ENCODE peak calls at places on chromosomes 1 and 21, in nine cellular contexts. One of them, this sample, is unnamed.

GRCh38 chr1:168864266-168864665 is 135.3 kb upstream of the DPT start:
- DNase-seq in Peyer's patch: no peak
- DNase-seq in testis: no peak
- DNase-seq in transverse colon: no peak
- DNase-seq in esophagus squamous epithelium: no peak
- DNase-seq in suprapubic skin: no peak
- DNase-seq in adrenal gland: no peak
- DNase-seq in colonic mucosa: no peak
- DNase-seq in IMR-90: no peak
- DNase-seq in this sample: no peak

GRCh38 chr1:21175670-21176581 is 771 bp downstream of the EIF4G3 start:
- DNase-seq in suprapubic skin: peak; percentile 72
- DNase-seq in transverse colon: peak; percentile 42
- DNase-seq in testis: peak; percentile 41
- DNase-seq in IMR-90: no peak
- DNase-seq in adrenal gland: peak; percentile 64
- DNase-seq in esophagus squamous epithelium: no peak
- DNase-seq in colonic mucosa: peak; percentile 50
- DNase-seq in Peyer's patch: peak; percentile 73
- DNase-seq in this sample: peak; percentile 57

GRCh38 chr21:42973309-42973990 is 912 bp upstream of the PKNOX1 start:
- DNase-seq in testis: no peak
- DNase-seq in Peyer's patch: no peak
- DNase-seq in suprapubic skin: no peak
- DNase-seq in IMR-90: no peak
- DNase-seq in colonic mucosa: no peak
- DNase-seq in transverse colon: no peak
- DNase-seq in esophagus squamous epithelium: no peak
- DNase-seq in adrenal gland: no peak
- DNase-seq in this sample: no peak

GRCh38 chr1:58395355-58395754 is 151.2 kb downstream of the OMA1 start:
- DNase-seq in adrenal gland: no peak
- DNase-seq in testis: no peak
- DNase-seq in IMR-90: peak; percentile 91
- DNase-seq in transverse colon: no peak
- DNase-seq in Peyer's patch: no peak
- DNase-seq in suprapubic skin: no peak
- DNase-seq in colonic mucosa: no peak
- DNase-seq in esophagus squamous epithelium: no peak
- DNase-seq in this sample: peak; percentile 54

GRCh38 chr21:41398831-41399230 is 27.2 kb upstream of the MX1 start:
- DNase-seq in Peyer's patch: no peak
- DNase-seq in suprapubic skin: no peak
- DNase-seq in IMR-90: no peak
- DNase-seq in colonic mucosa: no peak
- DNase-seq in testis: no peak
- DNase-seq in esophagus squamous epithelium: no peak
- DNase-seq in adrenal gland: peak; percentile 14
- DNase-seq in transverse colon: no peak
- DNase-seq in this sample: no peak

GRCh38 chr1:42736152-42736551 is 3.9 kb downstream of the CLDN19 start:
- DNase-seq in adrenal gland: no peak
- DNase-seq in esophagus squamous epithelium: no peak
- DNase-seq in testis: no peak
- DNase-seq in suprapubic skin: peak; percentile 42
- DNase-seq in IMR-90: no peak
- DNase-seq in Peyer's patch: peak; percentile 74
- DNase-seq in colonic mucosa: peak; percentile 73
- DNase-seq in transverse colon: peak; percentile 74
- DNase-seq in this sample: no peak

GRCh38 chr1:237141471-237141870 is 99.5 kb downstream of the RYR2 start:
- DNase-seq in colonic mucosa: no peak
- DNase-seq in IMR-90: no peak
- DNase-seq in transverse colon: no peak
- DNase-seq in testis: no peak
- DNase-seq in esophagus squamous epithelium: no peak
- DNase-seq in adrenal gland: no peak
- DNase-seq in Peyer's patch: no peak
- DNase-seq in suprapubic skin: no peak
- DNase-seq in this sample: no peak

GRCh38 chr1:156493154-156493631 is 7.4 kb downstream of the MEF2D start:
- DNase-seq in IMR-90: no peak
- DNase-seq in suprapubic skin: no peak
- DNase-seq in testis: no peak
- DNase-seq in transverse colon: peak; percentile 37
- DNase-seq in colonic mucosa: no peak
- DNase-seq in Peyer's patch: no peak
- DNase-seq in esophagus squamous epithelium: no peak
- DNase-seq in adrenal gland: peak; percentile 68
- DNase-seq in this sample: no peak

DNA sequence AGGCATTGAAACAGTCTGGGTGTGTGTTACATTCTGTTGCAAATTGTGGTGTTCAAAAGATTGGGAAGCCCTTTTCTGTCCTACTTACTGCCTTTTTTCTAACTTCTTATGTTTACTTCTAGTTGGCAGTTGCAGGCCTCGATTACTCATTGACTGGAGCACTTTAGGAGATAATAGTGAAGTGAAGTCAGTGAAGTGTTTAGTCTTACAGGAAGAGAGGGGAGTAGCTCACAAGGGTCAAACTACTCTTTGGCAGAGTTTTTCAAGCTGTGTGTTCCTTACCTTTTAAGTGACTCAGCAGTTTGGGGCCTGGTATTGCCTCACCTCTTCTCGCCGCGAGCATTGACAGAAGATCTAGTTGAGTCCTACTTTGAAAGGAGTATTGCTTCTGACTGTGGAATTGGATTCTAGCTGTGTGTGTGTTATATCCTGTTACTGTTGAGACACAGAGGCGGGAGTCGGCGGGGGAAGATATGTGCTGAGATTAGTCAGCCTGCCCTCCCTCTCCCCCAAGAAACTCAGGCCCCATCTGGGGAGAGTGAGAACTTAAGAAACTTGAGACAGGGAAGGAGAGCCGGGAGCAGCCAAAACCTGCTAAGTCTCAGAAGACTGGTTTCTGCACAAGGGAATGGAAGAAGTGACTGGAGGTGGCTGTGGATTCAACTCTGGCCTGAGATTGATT is 19.3 kb downstream of the AHCYL1 start:
- DNase-seq in transverse colon: peak; percentile 74
- DNase-seq in Peyer's patch: peak; percentile 63
- DNase-seq in testis: peak; percentile 43
- DNase-seq in adrenal gland: peak; percentile 81
- DNase-seq in suprapubic skin: peak; percentile 84
- DNase-seq in IMR-90: peak; percentile 99
- DNase-seq in colonic mucosa: peak; percentile 72
- DNase-seq in esophagus squamous epithelium: no peak
- DNase-seq in this sample: no peak
- H3K4me1 ChIP-seq in transverse colon: peaks cover 43% of the 10 kb centered on the region
- H3K4me1 ChIP-seq in Peyer's patch: peaks cover 30% of the 10 kb centered on the region
- H3K4me1 ChIP-seq in testis: peaks cover 15% of the 10 kb centered on the region
- H3K4me1 ChIP-seq in adrenal gland: peaks cover 9% of the 10 kb centered on the region
- H3K4me1 ChIP-seq in suprapubic skin: peaks cover 39% of the 10 kb centered on the region
- H3K4me1 ChIP-seq in IMR-90: peaks cover 17% of the 10 kb centered on the region
- H3K4me1 ChIP-seq in colonic mucosa: peaks cover 12% of the 10 kb centered on the region
- H3K4me1 ChIP-seq in esophagus squamous epithelium: peaks cover 21% of the 10 kb centered on the region
- H3K4me1 ChIP-seq in this sample: no peaks in the 10 kb centered on the region

GRCh38 chr21:25934130-25934529 is 199.4 kb downstream of the GABPA start:
- DNase-seq in transverse colon: no peak
- DNase-seq in suprapubic skin: no peak
- DNase-seq in colonic mucosa: no peak
- DNase-seq in testis: no peak
- DNase-seq in esophagus squamous epithelium: no peak
- DNase-seq in IMR-90: peak; percentile 52
- DNase-seq in Peyer's patch: no peak
- DNase-seq in adrenal gland: no peak
- DNase-seq in this sample: no peak

GRCh38 chr21:25927195-25927880 is 192.6 kb downstream of the GABPA start:
- DNase-seq in colonic mucosa: no peak
- DNase-seq in suprapubic skin: no peak
- DNase-seq in testis: no peak
- DNase-seq in esophagus squamous epithelium: no peak
- DNase-seq in adrenal gland: peak; percentile 55
- DNase-seq in transverse colon: no peak
- DNase-seq in Peyer's patch: no peak
- DNase-seq in IMR-90: no peak
- DNase-seq in this sample: no peak

GRCh38 chr21:25929859-25930520 is 195.2 kb downstream of the GABPA start:
- DNase-seq in Peyer's patch: no peak
- DNase-seq in testis: no peak
- DNase-seq in colonic mucosa: no peak
- DNase-seq in adrenal gland: no peak
- DNase-seq in transverse colon: no peak
- DNase-seq in IMR-90: peak; percentile 76
- DNase-seq in esophagus squamous epithelium: no peak
- DNase-seq in suprapubic skin: no peak
- DNase-seq in this sample: peak; percentile 45

GRCh38 chr21:25934771-25935224 is 200.0 kb downstream of the GABPA start:
- DNase-seq in esophagus squamous epithelium: no peak
- DNase-seq in testis: no peak
- DNase-seq in transverse colon: peak; percentile 51
- DNase-seq in IMR-90: peak; percentile 99
- DNase-seq in adrenal gland: peak; percentile 75
- DNase-seq in colonic mucosa: peak; percentile 60
- DNase-seq in Peyer's patch: no peak
- DNase-seq in suprapubic skin: peak; percentile 85
- DNase-seq in this sample: peak; percentile 50

DNA sequence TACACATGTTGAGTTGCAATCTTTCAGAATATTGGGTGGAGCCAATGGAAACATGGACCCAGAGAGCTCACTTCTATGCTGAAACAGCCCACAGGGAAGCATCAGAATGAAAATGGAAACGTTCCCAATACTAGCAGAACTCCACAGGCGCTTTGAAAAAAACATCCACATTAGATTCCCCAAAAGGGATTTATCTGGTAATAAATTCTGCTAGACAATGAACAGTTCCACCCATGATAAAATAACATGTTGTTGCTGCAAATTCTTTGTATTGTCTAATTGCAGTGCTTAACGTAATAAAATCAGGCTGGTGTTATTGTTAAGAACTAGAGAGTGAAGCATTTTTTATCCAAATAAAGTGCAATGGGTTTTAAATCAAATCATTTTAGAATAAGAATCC is 197.0 kb downstream of the GABPA start:
- DNase-seq in suprapubic skin: no peak
- DNase-seq in transverse colon: no peak
- DNase-seq in IMR-90: no peak
- DNase-seq in adrenal gland: no peak
- DNase-seq in esophagus squamous epithelium: no peak
- DNase-seq in colonic mucosa: no peak
- DNase-seq in testis: no peak
- DNase-seq in Peyer's patch: no peak
- DNase-seq in this sample: no peak
- H3K27ac ChIP-seq in suprapubic skin: no peak overlapping the region
- H3K27ac ChIP-seq in transverse colon: peak overlapping the region; percentile 15
- H3K27ac ChIP-seq in IMR-90: no peak overlapping the region
- H3K27ac ChIP-seq in adrenal gland: no peak overlapping the region
- H3K27ac ChIP-seq in esophagus squamous epithelium: peak overlapping the region; percentile 51
- H3K27ac ChIP-seq in colonic mucosa: no peak overlapping the region
- H3K27ac ChIP-seq in testis: peak overlapping the region; percentile 73
- H3K27ac ChIP-seq in Peyer's patch: no peak overlapping the region
- H3K27ac ChIP-seq in this sample: no peak overlapping the region

GRCh38 chr1:77958391-77958790 is 20.5 kb downstream of the FUBP1 start:
- DNase-seq in Peyer's patch: no peak
- DNase-seq in colonic mucosa: no peak
- DNase-seq in IMR-90: no peak
- DNase-seq in esophagus squamous epithelium: no peak
- DNase-seq in transverse colon: no peak
- DNase-seq in testis: no peak
- DNase-seq in suprapubic skin: no peak
- DNase-seq in adrenal gland: no peak
- DNase-seq in this sample: no peak
- H3K27me3 ChIP-seq in Peyer's patch: no peaks in the 10 kb centered on the region
- H3K27me3 ChIP-seq in colonic mucosa: no peaks in the 10 kb centered on the region
- H3K27me3 ChIP-seq in IMR-90: no peaks in the 10 kb centered on the region
- H3K27me3 ChIP-seq in esophagus squamous epithelium: no peaks in the 10 kb centered on the region
- H3K27me3 ChIP-seq in transverse colon: no peaks in the 10 kb centered on the region
- H3K27me3 ChIP-seq in testis: no peaks in the 10 kb centered on the region
- H3K27me3 ChIP-seq in suprapubic skin: no peaks in the 10 kb centered on the region
- H3K27me3 ChIP-seq in adrenal gland: no peaks in the 10 kb centered on the region
- H3K27me3 ChIP-seq in this sample: no peaks in the 10 kb centered on the region

GRCh38 chr1:33372162-33372561 is 51.3 kb upstream of the A3GALT2 start:
- DNase-seq in suprapubic skin: no peak
- DNase-seq in IMR-90: no peak
- DNase-seq in esophagus squamous epithelium: no peak
- DNase-seq in Peyer's patch: no peak
- DNase-seq in testis: no peak
- DNase-seq in adrenal gland: no peak
- DNase-seq in transverse colon: no peak
- DNase-seq in colonic mucosa: no peak
- DNase-seq in this sample: no peak

GRCh38 chr1:33372677-33373076 is 51.8 kb upstream of the A3GALT2 start:
- DNase-seq in Peyer's patch: no peak
- DNase-seq in transverse colon: no peak
- DNase-seq in colonic mucosa: no peak
- DNase-seq in IMR-90: no peak
- DNase-seq in testis: no peak
- DNase-seq in esophagus squamous epithelium: no peak
- DNase-seq in suprapubic skin: no peak
- DNase-seq in adrenal gland: no peak
- DNase-seq in this sample: no peak

GRCh38 chr1:33373606-33374005 is 52.7 kb upstream of the A3GALT2 start:
- DNase-seq in adrenal gland: no peak
- DNase-seq in Peyer's patch: no peak
- DNase-seq in suprapubic skin: no peak
- DNase-seq in testis: no peak
- DNase-seq in colonic mucosa: no peak
- DNase-seq in IMR-90: no peak
- DNase-seq in esophagus squamous epithelium: no peak
- DNase-seq in transverse colon: no peak
- DNase-seq in this sample: no peak

GRCh38 chr1:33375316-33375715 is 54.4 kb upstream of the A3GALT2 start:
- DNase-seq in adrenal gland: no peak
- DNase-seq in esophagus squamous epithelium: no peak
- DNase-seq in IMR-90: no peak
- DNase-seq in colonic mucosa: no peak
- DNase-seq in testis: no peak
- DNase-seq in suprapubic skin: no peak
- DNase-seq in transverse colon: no peak
- DNase-seq in Peyer's patch: no peak
- DNase-seq in this sample: no peak

DNA sequence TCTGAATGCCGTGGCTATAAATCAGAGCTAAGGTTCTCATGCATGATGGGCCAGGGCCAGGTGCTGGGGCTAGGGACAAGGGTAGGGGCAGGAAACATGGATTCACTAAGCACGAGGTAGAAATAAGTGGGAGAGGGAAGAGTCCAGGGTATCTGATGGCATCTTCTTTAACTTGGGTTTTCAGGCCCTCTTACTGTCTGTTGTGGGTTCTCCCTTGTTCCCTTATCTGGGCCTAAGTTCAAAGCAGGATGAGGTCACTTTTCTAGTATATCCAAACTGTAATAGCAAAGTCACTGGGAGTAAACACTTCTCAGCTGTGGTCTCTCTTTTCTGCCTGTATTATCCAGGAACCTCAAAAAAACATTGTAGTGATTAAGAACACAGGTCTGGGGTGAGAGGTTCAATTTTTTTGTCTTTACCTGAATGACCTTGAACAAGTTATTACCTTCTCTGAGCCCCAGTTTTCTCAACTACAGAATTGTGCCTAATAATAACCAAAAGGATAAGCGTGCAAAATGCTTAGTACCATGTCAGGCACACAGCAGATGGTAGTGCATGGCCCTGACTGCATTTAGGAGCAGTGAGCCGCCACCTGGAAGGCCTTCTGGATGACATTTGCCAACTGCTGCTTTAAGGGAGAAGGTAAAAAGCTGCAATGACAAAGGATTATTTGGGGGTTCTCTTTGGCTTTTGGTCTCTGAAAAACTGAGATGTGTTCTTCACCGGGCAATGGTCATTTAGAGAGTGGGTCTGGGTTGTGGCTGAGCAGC is 53.6 kb upstream of the A3GALT2 start:
- DNase-seq in suprapubic skin: no peak
- DNase-seq in testis: no peak
- DNase-seq in adrenal gland: no peak
- DNase-seq in transverse colon: no peak
- DNase-seq in colonic mucosa: no peak
- DNase-seq in IMR-90: peak; percentile 89
- DNase-seq in esophagus squamous epithelium: no peak
- DNase-seq in Peyer's patch: no peak
- DNase-seq in this sample: no peak
- H3K4me1 ChIP-seq in suprapubic skin: peaks cover 9% of the 10 kb centered on the region
- H3K4me1 ChIP-seq in testis: no peaks in the 10 kb centered on the region
- H3K4me1 ChIP-seq in adrenal gland: peaks cover 6% of the 10 kb centered on the region
- H3K4me1 ChIP-seq in transverse colon: no peaks in the 10 kb centered on the region
- H3K4me1 ChIP-seq in colonic mucosa: no peaks in the 10 kb centered on the region
- H3K4me1 ChIP-seq in IMR-90: peaks cover 28% of the 10 kb centered on the region
- H3K4me1 ChIP-seq in esophagus squamous epithelium: peaks cover 10% of the 10 kb centered on the region
- H3K4me1 ChIP-seq in Peyer's patch: no peaks in the 10 kb centered on the region
- H3K4me1 ChIP-seq in this sample: peaks cover 12% of the 10 kb centered on the region